ENCODE peak calls at places on chromosomes 6 and 20, in ten cellular contexts. V is GM20000, E is neural crest cell, D is fibroblast of lung, P is left ventricle myocardium inferior, X is endodermal cell, K is transverse colon, Y is heart left ventricle, O is HFFc6, A is sigmoid colon. W is an unnamed sample.

GRCh38 chr6:49906511-49906910 is 40.2 kb upstream of the CRISP1 start:
- DNase-seq in X (no peak), P (no peak), A (no peak), Y (no peak), K (no peak), V (no peak), E (no peak), D (no peak), O (no peak), W (no peak)

GRCh38 chr20:2658414-2659354 is 5.3 kb downstream of the IDH3B start:
- DNase-seq in E (no peak), D (no peak), P (no peak), A (no peak), K (no peak), V (no peak), X (peak), O (no peak), Y (no peak), W (no peak)

GRCh38 chr20:50758992-50759391 is 27.6 kb downstream of the PARD6B start:
- DNase-seq in V (no peak), O (no peak), D (no peak), K (no peak), Y (no peak), X (no peak), P (no peak), E (no peak), A (no peak), W (no peak)

GRCh38 chr6:41073968-41074691 is 1.4 kb downstream of the NFYA start:
- DNase-seq in E (no peak), X (no peak), A (no peak), P (no peak), Y (no peak), K (no peak), V (no peak), O (no peak), D (peak), W (no peak)

GRCh38 chr6:14559754-14560527 is 442.4 kb downstream of the CD83 start:
- DNase-seq in X (no peak), V (no peak), K (no peak), O (no peak), Y (no peak), E (no peak), D (no peak), P (no peak), A (no peak), W (no peak)

GRCh38 chr6:132830236-132830799 is 15.9 kb downstream of the RPS12 start:
- DNase-seq in V (no peak), P (no peak), A (no peak), E (no peak), K (no peak), X (no peak), Y (no peak), D (peak), O (no peak), W (no peak)

GRCh38 chr20:57980526-57980925 is 247.9 kb downstream of the ANKRD60 start:
- DNase-seq in O (no peak), Y (no peak), A (no peak), K (no peak), P (no peak), D (no peak), V (no peak), E (no peak), X (no peak), W (no peak)

GRCh38 chr6:25700841-25701240 is 48.8 kb downstream of the SCGN start:
- DNase-seq in A (no peak), E (no peak), K (no peak), Y (no peak), P (no peak), D (no peak), O (no peak), X (no peak), V (no peak), W (no peak)

GRCh38 chr6:17930321-17930993 is 57.0 kb downstream of the KIF13A start:
- DNase-seq in D (peak), K (no peak), A (no peak), P (no peak), O (no peak), E (no peak), Y (peak), V (no peak), X (no peak), W (no peak)

GRCh38 chr6:54747955-54748354 is 98.6 kb upstream of the FAM83B start:
- DNase-seq in P (no peak), X (no peak), O (no peak), D (no peak), K (no peak), A (no peak), E (no peak), V (no peak), Y (no peak), W (no peak)

GRCh38 chr6:66849843-66850242 is 1142.8 kb upstream of the EYS start:
- DNase-seq in D (no peak), E (no peak), P (no peak), X (no peak), K (no peak), O (no peak), V (no peak), Y (no peak), A (no peak), W (no peak)

GRCh38 chr6:117483645-117484016 is 1.2 kb downstream of the DCBLD1 start:
- DNase-seq in X (no peak), D (no peak), A (no peak), P (no peak), Y (no peak), K (peak), E (no peak), V (peak), O (peak), W (no peak)

GRCh38 chr6:56528412-56528841 is 114.3 kb downstream of the DST start:
- DNase-seq in P (no peak), E (no peak), X (no peak), D (peak), O (peak), A (no peak), Y (no peak), K (no peak), V (no peak), W (no peak)

GRCh38 chr20:24863356-24863755 is 85.7 kb upstream of the CST7 start:
- DNase-seq in O (peak), V (no peak), X (no peak), E (no peak), D (peak), A (no peak), Y (no peak), P (no peak), K (no peak), W (no peak)

GRCh38 chr6:13222048-13222447 is 106.3 kb downstream of the TBC1D7 start:
- DNase-seq in K (no peak), Y (no peak), O (no peak), E (no peak), V (no peak), A (no peak), X (peak), P (no peak), D (no peak), W (no peak)

GRCh38 chr20:36745234-36745926 is 510 bp downstream of the NDRG3 start:
- DNase-seq in Y (peak), K (peak), X (no peak), D (peak), E (no peak), P (peak), O (no peak), V (no peak), A (peak), W (peak)

GRCh38 chr20:63331741-63332400 is 29.3 kb downstream of the CHRNA4 start:
- DNase-seq in E (no peak), Y (no peak), X (no peak), K (no peak), V (no peak), D (no peak), O (no peak), P (no peak), A (no peak), W (no peak)

GRCh38 chr20:22227301-22227700 is 357.1 kb downstream of the FOXA2 start:
- DNase-seq in K (no peak), A (no peak), O (no peak), E (no peak), P (no peak), V (no peak), Y (no peak), X (no peak), D (peak), W (no peak)

GRCh38 chr6:73937805-73938204 is 241.8 kb downstream of the CD109 start:
- DNase-seq in A (no peak), O (no peak), K (no peak), E (no peak), Y (no peak), V (no peak), X (no peak), D (no peak), P (no peak), W (no peak)

GRCh38 chr6:151900897-151901485 is 93.5 kb downstream of the ESR1 start:
- DNase-seq in D (no peak), O (no peak), E (no peak), P (no peak), Y (no peak), V (no peak), K (no peak), A (no peak), X (peak), W (no peak)

GRCh38 chr20:56453347-56453746 is 15.1 kb upstream of the RTF2 start:
- DNase-seq in P (no peak), X (no peak), O (no peak), D (no peak), K (no peak), V (peak), E (no peak), Y (no peak), A (no peak), W (no peak)

GRCh38 chr20:40189621-40190020 is 499.4 kb downstream of the MAFB start:
- DNase-seq in O (no peak), E (no peak), K (no peak), A (no peak), D (no peak), Y (no peak), V (no peak), X (no peak), P (no peak), W (no peak)

GRCh38 chr6:85459224-85459901 is 9.5 kb downstream of the NT5E start:
- DNase-seq in A (no peak), X (no peak), Y (no peak), D (peak), O (peak), E (no peak), V (no peak), K (no peak), P (no peak), W (no peak)

GRCh38 chr6:36615018-36615761 is 21.0 kb downstream of the SRSF3 start:
- DNase-seq in X (peak), E (peak), A (peak), Y (peak), P (no peak), K (no peak), V (peak), O (peak), D (peak), W (peak)

GRCh38 chr6:135850882-135851281 is 619 bp upstream of the PDE7B start:
- DNase-seq in O (no peak), D (no peak), Y (no peak), E (no peak), K (no peak), X (no peak), P (no peak), A (no peak), V (no peak), W (no peak)

GRCh38 chr6:54729716-54730115 is 116.9 kb upstream of the FAM83B start:
- DNase-seq in P (no peak), V (no peak), A (no peak), X (no peak), Y (no peak), D (no peak), O (no peak), K (no peak), E (no peak), W (no peak)

GRCh38 chr20:23061713-23062561 is 12.5 kb upstream of the THBD start:
- DNase-seq in A (peak), Y (peak), V (no peak), D (peak), P (peak), X (peak), E (no peak), K (peak), O (peak), W (no peak)

GRCh38 chr20:14992961-14993360 is 655.5 kb upstream of the FLRT3 start:
- DNase-seq in E (no peak), X (no peak), K (no peak), V (no peak), A (no peak), Y (no peak), O (no peak), P (no peak), D (peak), W (no peak)

GRCh38 chr6:24489881-24490280 is 503 bp upstream of the GPLD1 start:
- DNase-seq in K (no peak), E (no peak), A (no peak), Y (no peak), V (no peak), D (peak), O (peak), P (no peak), X (no peak), W (no peak)

GRCh38 chr6:107917468-107918375 is 40.3 kb downstream of the SEC63 start:
- DNase-seq in V (no peak), Y (no peak), K (no peak), O (no peak), A (no peak), D (no peak), P (no peak), X (peak), E (peak), W (no peak)

GRCh38 chr6:130372786-130373185 is 7.0 kb downstream of the TMEM200A start:
- DNase-seq in X (no peak), K (no peak), E (no peak), Y (no peak), O (no peak), D (no peak), P (no peak), V (no peak), A (no peak), W (no peak)

GRCh38 chr20:13739726-13740649 is 44.7 kb downstream of the ESF1 start:
- DNase-seq in Y (no peak), E (no peak), O (no peak), K (no peak), A (no peak), V (no peak), X (no peak), D (no peak), P (no peak), W (no peak)

GRCh38 chr6:508614-509013 is 117.1 kb downstream of the IRF4 start:
- DNase-seq in A (no peak), K (no peak), E (no peak), Y (no peak), D (no peak), X (no peak), V (no peak), O (no peak), P (no peak), W (no peak)

GRCh38 chr6:170553686-170554085 is 483 bp upstream of the TBP start:
- DNase-seq in E (no peak), K (no peak), Y (no peak), P (no peak), O (peak), A (no peak), V (no peak), D (peak), X (no peak), W (no peak)

GRCh38 chr6:170554888-170555137 is 644 bp downstream of the TBP start:
- DNase-seq in X (no peak), P (no peak), A (no peak), E (no peak), V (no peak), K (no peak), D (no peak), Y (no peak), O (no peak), W (no peak)

GRCh38 chr6:170555305-170555704 is 1.1 kb downstream of the TBP start:
- DNase-seq in X (no peak), Y (no peak), E (no peak), A (no peak), O (no peak), D (no peak), P (no peak), K (no peak), V (no peak), W (no peak)

GRCh38 chr6:170552765-170553685 is at the start of gene PSMB1:
- DNase-seq in O (peak), P (peak), X (peak), A (peak), Y (peak), E (peak), V (peak), K (peak), D (peak), W (peak)

DNA sequence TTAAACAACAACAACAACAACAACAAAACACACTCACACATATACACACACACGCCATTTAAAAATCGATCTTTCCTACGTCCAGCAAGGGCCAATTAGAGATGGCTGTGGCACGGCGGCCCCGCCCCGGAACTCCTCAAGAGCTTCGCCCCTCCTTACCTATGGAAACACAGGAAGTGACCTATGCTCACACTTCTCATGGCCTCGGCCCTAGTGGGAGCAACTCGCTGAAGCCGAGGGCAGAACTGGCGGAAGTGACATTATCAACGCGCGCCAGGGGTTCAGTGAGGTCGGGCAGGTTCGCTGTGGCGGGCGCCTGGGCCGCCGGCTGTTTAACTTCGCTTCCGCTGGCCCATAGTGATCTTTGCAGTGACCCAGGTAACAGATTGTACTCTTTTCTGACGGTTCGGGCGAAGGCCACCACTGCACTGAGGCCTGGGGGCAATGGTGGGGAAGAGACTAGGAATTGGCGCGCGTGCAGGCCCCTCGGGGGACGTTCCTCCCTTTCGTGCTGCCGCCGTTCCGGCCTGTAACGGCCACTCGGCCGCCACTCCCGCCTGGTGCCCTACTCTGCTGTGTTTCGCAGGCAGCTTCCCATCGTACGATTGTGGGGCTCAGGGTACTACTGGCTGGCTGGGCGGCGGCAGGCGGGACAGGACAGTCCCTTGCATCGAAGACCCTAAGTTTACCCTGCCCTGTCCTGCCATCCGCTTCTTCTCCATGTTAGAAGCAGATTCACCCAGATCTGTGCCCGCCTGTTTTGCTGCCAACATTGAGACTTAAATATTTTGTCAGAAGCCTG is at the start of gene TBP:
- DNase-seq in O (peak), V (peak), A (peak), X (peak), P (peak), Y (peak), D (peak), E (peak), K (peak), W (peak)
- TF ChIP-seq CTCF in O (no peak), V (no peak), A (no peak), X (no peak), P (no peak), Y (no peak), D (no peak), E (no peak), K (no peak), W (no peak)

GRCh38 chr6:149093643-149094042 is 223.9 kb upstream of the TAB2 start:
- DNase-seq in X (no peak), Y (no peak), E (no peak), V (no peak), K (no peak), O (peak), A (no peak), D (peak), P (no peak), W (no peak)
- TF ChIP-seq CTCF in X (no peak), Y (no peak), E (no peak), V (no peak), K (no peak), O (no peak), A (no peak), D (no peak), P (no peak), W (no peak)

DNA sequence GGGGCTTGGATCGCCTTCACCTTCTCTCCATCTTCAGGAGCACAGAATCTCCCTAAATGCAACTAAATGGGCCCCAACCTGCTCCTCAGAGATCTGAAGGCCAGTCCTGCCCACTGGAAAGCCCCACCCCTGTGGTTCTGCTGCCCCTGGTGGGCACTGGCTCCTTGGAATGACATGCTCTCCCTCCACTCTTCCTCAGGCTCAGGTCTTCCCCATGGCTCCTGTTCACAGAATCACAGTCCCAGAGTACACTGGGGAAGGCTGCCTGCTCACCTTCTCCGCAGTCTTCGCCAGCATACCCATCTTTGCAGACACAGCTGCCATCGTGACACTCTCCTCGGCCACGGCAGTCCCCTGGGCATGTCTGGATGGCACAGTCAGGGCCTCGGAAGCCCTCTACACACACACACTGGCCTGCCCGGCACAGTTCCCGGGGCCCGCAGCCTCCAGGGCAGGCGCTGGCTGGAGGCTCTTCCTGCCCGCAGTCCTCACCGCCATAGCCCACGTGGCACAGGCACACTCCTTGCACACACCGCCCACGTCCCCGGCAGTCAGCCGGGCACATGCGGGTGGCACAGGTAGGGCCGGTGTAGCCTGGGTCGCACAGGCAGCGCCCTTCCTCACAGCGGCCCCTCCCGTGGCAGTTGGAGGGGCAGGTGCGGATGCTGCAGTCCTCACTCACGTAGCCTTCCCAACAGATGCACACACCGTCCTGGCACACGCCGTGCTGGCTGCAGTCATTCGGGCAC is 13.6 kb downstream of the TNXB start:
- DNase-seq in D (no peak), V (no peak), X (no peak), O (no peak), E (no peak), Y (no peak), P (no peak), K (no peak), A (no peak), W (no peak)
- TF ChIP-seq CTCF in D (peak), V (no peak), X (peak), O (no peak), E (no peak), Y (no peak), P (no peak), K (no peak), A (no peak), W (no peak)

DNA sequence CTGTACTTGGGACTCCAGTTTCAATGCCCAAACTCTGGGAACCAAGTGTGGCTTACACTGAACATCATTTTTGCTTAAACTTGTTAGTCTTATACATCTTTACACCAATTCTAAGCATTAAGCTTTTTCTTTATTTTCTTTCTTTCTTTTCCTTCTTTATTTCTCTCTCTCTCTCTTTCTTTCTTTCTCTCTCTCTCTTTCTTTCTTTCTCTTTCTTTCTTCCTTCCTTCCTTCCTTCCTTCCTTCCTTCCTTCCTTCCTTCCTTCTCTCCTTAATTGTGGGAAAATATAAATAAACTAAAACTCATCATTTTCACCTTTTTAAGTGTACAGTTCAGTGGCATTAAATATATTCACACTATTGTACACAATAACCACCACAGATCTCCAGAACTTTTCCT is 31.6 kb upstream of the HLA-DQA2 start:
- DNase-seq in O (no peak), E (no peak), K (no peak), X (no peak), P (no peak), A (no peak), V (no peak), D (no peak), Y (no peak), W (no peak)
- TF ChIP-seq CTCF in O (no peak), E (no peak), K (no peak), X (no peak), P (no peak), A (no peak), V (no peak), D (no peak), Y (no peak), W (no peak)

GRCh38 chr20:43440531-43440930 is 17.2 kb upstream of the SRSF6 start:
- DNase-seq in E (no peak), P (no peak), V (no peak), X (no peak), D (no peak), K (no peak), A (no peak), Y (no peak), O (no peak), W (no peak)

GRCh38 chr20:43444107-43444506 is 13.6 kb upstream of the SRSF6 start:
- DNase-seq in A (no peak), X (no peak), O (no peak), P (no peak), Y (no peak), D (no peak), K (no peak), V (no peak), E (no peak), W (no peak)

GRCh38 chr20:43446361-43446879 is 11.3 kb upstream of the SRSF6 start:
- DNase-seq in A (no peak), D (no peak), K (no peak), V (no peak), P (no peak), O (peak), Y (no peak), E (no peak), X (no peak), W (no peak)

GRCh38 chr20:43438578-43439316 is 18.9 kb upstream of the SRSF6 start:
- DNase-seq in Y (no peak), V (peak), D (no peak), E (no peak), X (peak), O (no peak), P (no peak), K (no peak), A (no peak), W (no peak)

GRCh38 chr20:43442310-43442880 is 15.3 kb upstream of the SRSF6 start:
- DNase-seq in A (no peak), K (no peak), X (peak), Y (no peak), O (peak), P (no peak), D (no peak), V (no peak), E (no peak), W (no peak)
- TF ChIP-seq CTCF in A (no peak), K (no peak), X (peak), Y (no peak), O (peak), P (no peak), D (no peak), V (no peak), E (no peak), W (no peak)

W was measured in mucosa of descending colon.